ENCODE peak calls at places on chromosome 20, in eight cellular contexts. I is uterus, Q is IMR-90, L is esophagus muscularis mucosa, B is sigmoid colon, D is body of pancreas, K is adrenal gland, N is ovary. A is an unnamed sample.
A peak's percentile ranks its signal among the peaks of the same experiment; 100 is the strongest.

GRCh38 chr20:31542201-31542842 is 28.1 kb downstream of the HM13 start:
- DNase-seq in D (no peak), Q (no peak), L (no peak), B (no peak), K (no peak), I (no peak), N (no peak), A (peak; percentile 74)

GRCh38 chr20:62900692-62901584 is 25.4 kb downstream of the DIDO1 start:
- DNase-seq in Q (no peak), N (no peak), I (no peak), K (no peak), B (no peak), D (peak; percentile 42), L (no peak), A (no peak)

GRCh38 chr20:11261533-11262000 is 587.8 kb upstream of the JAG1 start:
- DNase-seq in L (no peak), N (no peak), I (no peak), Q (peak; percentile 95), K (no peak), D (no peak), B (no peak), A (peak; percentile 65)

GRCh38 chr20:19786311-19786710 is 28.3 kb downstream of the RIN2 start:
- DNase-seq in K (peak; percentile 46), B (peak; percentile 63), L (no peak), D (peak; percentile 33), N (no peak), Q (peak; percentile 92), I (no peak), A (no peak)

GRCh38 chr20:58870293-58871014 is 17.9 kb downstream of the GNAS start:
- DNase-seq in D (peak; percentile 85), N (peak; percentile 79), Q (peak; percentile 47), B (peak; percentile 84), L (no peak), I (peak; percentile 76), K (peak; percentile 83), A (no peak)

GRCh38 chr20:2162125-2162822 is 60.6 kb downstream of the STK35 start:
- DNase-seq in B (peak; percentile 36), N (no peak), D (no peak), Q (peak; percentile 18), L (no peak), K (no peak), I (no peak), A (no peak)

GRCh38 chr20:46350201-46350985 is 42.1 kb upstream of the CDH22 start:
- DNase-seq in N (no peak), B (no peak), I (no peak), K (peak; percentile 76), D (no peak), L (no peak), Q (peak; percentile 93), A (peak; percentile 62)

GRCh38 chr20:50284811-50285375 is 94.3 kb downstream of the CEBPB start:
- DNase-seq in I (peak; percentile 82), L (no peak), K (no peak), B (peak; percentile 71), Q (no peak), N (peak; percentile 81), D (no peak), A (no peak)

GRCh38 chr20:13008761-13009681 is at the start of gene SPTLC3:
- DNase-seq in I (peak; percentile 21), L (no peak), Q (peak; percentile 36), B (peak; percentile 73), K (peak; percentile 53), D (peak; percentile 73), N (peak; percentile 52), A (no peak)

GRCh38 chr20:35866446-35867202 is 87.7 kb downstream of the SCAND1 start:
- DNase-seq in K (no peak), N (no peak), L (no peak), I (no peak), D (no peak), B (no peak), Q (peak; percentile 81), A (no peak)

GRCh38 chr20:53038328-53038727 is 66.2 kb downstream of the TSHZ2 start:
- DNase-seq in N (no peak), D (no peak), Q (no peak), L (peak; percentile 62), K (no peak), B (no peak), I (no peak), A (no peak)

GRCh38 chr20:7841967-7842301 is 98.3 kb downstream of the HAO1 start:
- DNase-seq in N (no peak), B (peak; percentile 68), Q (peak; percentile 83), D (no peak), K (no peak), I (peak; percentile 49), L (no peak), A (peak; percentile 32)

GRCh38 chr20:36644032-36644712 is 1.8 kb downstream of the SLA2 start:
- DNase-seq in I (no peak), K (no peak), L (no peak), N (no peak), D (no peak), Q (no peak), B (no peak), A (no peak)

GRCh38 chr20:62063981-62064787 is 1.5 kb downstream of the TAF4 start:
- DNase-seq in I (no peak), K (peak; percentile 77), B (no peak), N (peak; percentile 32), L (no peak), D (peak; percentile 72), Q (no peak), A (no peak)

GRCh38 chr20:8161262-8162071 is 29.4 kb downstream of the PLCB1 start:
- DNase-seq in Q (peak; percentile 23), I (no peak), K (no peak), N (no peak), D (peak; percentile 45), L (no peak), B (no peak), A (no peak)

GRCh38 chr20:49938173-49939163 is 2.3 kb downstream of the RNF114 start:
- DNase-seq in K (peak; percentile 83), N (peak; percentile 66), L (no peak), B (peak; percentile 83), D (peak; percentile 64), Q (peak; percentile 82), I (peak; percentile 60), A (no peak)

GRCh38 chr20:44640522-44640921 is 11.0 kb downstream of the ADA start:
- DNase-seq in D (no peak), I (no peak), L (no peak), N (no peak), B (no peak), Q (no peak), K (no peak), A (no peak)

GRCh38 chr20:44643154-44643519 is 8.4 kb downstream of the ADA start:
- DNase-seq in B (no peak), K (no peak), N (no peak), L (no peak), D (no peak), Q (no peak), I (no peak), A (no peak)

GRCh38 chr20:44641305-44641704 is 10.2 kb downstream of the ADA start:
- DNase-seq in K (no peak), Q (no peak), N (no peak), I (no peak), L (no peak), D (no peak), B (no peak), A (no peak)

GRCh38 chr20:44643596-44644383 is 7.7 kb downstream of the ADA start:
- DNase-seq in B (peak; percentile 83), D (peak; percentile 38), K (peak; percentile 77), N (peak; percentile 52), L (no peak), I (peak; percentile 52), Q (peak; percentile 80), A (peak; percentile 64)

GRCh38 chr20:44642203-44643153 is 9.0 kb downstream of the ADA start:
- DNase-seq in K (peak; percentile 86), L (no peak), Q (peak; percentile 82), D (peak; percentile 81), N (peak; percentile 64), B (peak; percentile 90), I (peak; percentile 75), A (peak; percentile 73)
- TF ChIP-seq POLR2A in K (peak; percentile 24), L (no peak), Q (no peak), D (peak; percentile 55), N (no peak), B (no peak), I (no peak), A (no peak)

DNA sequence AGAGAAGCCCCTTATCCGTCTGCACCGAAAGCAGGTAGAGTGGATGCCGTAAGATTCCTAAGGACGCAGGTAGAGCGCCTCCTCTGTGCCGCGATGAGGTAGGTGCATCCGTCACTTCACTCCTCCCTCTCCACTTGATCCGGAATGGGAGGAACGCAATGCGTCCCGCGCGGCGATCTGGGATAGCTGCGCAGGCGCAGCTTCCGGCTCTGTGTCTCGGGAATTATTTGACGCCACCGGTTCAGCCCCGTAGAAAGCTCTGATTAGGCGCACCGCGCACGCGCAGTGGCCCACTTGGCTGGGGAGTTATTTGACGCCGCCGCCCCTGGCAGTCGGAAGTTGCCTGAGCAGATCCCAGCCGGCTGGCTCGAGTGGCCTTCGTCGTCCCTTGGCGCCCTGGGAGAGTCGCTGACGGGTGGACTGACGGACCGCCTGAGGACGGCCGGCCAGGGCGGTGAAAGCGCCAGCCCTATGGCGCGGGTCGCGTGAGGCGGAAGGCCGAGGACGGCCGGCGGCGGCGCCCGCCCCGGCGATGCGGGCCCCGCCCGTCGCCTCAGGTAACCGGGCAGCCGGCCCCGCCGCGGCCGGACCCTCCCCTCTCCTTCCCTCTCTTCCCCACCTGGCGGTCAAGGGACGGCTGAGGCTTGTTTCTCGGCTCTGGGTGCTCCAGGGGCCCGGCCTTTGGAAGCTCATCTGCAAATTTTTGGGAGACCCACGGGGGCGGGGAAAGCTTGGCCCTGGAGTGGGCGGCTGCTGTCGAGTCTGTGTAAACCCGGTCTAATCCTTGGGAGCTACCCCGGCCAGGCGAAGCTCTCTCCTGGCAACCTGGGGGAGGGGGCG is at the start of gene RALGAPB:
- DNase-seq in B (peak; percentile 99), I (peak; percentile 99), Q (peak; percentile 96), K (peak; percentile 99), L (peak; percentile 99), N (peak; percentile 99), D (peak; percentile 100), A (peak; percentile 90)
- TF ChIP-seq POLR2A in B (no peak), I (peak; percentile 63), Q (peak; percentile 66), K (peak; percentile 91), L (no peak), N (peak; percentile 76), D (peak; percentile 93), A (peak; percentile 49)

DNA sequence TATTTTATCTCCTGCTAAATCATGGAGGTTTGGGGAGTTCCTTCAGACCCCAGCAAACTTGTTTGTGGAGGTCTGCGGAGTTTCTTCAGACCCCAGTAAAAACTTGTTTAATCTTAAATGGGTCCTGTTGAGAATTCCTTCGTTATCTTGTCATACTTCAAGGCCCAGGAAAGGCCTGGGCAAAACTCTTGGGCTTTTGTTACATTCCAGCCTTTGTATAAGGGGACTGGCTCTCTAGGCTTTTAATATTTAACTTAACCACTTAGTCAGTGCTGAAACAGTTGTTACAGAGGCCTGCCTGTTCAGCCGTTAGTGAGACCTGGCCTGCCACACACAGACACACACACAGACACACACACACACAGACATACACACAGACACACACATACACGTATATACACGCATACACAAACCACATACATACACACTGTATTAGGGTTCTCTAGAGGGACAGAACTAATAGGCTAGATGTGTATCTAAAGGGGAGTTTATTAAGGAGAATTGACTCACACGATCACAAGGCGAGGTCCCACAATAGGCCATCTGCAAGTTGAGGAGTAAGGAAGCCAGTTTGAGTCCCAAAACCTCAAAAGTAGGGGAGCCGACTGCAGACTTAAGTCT is 21.3 kb upstream of the CST3 start:
- DNase-seq in I (no peak), K (no peak), L (peak; percentile 62), Q (no peak), B (no peak), N (no peak), D (no peak), A (no peak)
- TF ChIP-seq POLR2A in I (no peak), K (no peak), L (no peak), Q (no peak), B (no peak), N (no peak), D (no peak), A (no peak)

GRCh38 chr20:17530716-17531536 is at the start of gene BFSP1:
- DNase-seq in I (peak; percentile 49), L (no peak), B (no peak), K (peak; percentile 65), Q (peak; percentile 52), D (peak; percentile 90), N (peak; percentile 39), A (peak; percentile 43)
- TF ChIP-seq POLR2A in I (no peak), L (no peak), B (no peak), K (peak; percentile 38), Q (no peak), D (peak; percentile 44), N (no peak), A (peak; percentile 52)